ENCODE peak calls at places on chromosomes 12 and 14, in seven cellular contexts. H is lung, T is AG04449, S is HFF-Myc, V is A549, M is astrocyte of the spinal cord, D is hepatocyte. L is an unnamed sample.

GRCh38 chr12:104793280-104793679 is 164.8 kb downstream of the SLC41A2 start:
- DNase-seq in D (no peak), V (no peak), H (no peak), T (no peak), S (peak), M (peak), L (no peak)

GRCh38 chr14:56331815-56332214 is 213.6 kb downstream of the PELI2 start:
- DNase-seq in S (peak), D (no peak), H (no peak), V (no peak), T (no peak), M (no peak), L (no peak)

GRCh38 chr12:111428728-111429175 is 23.0 kb downstream of the SH2B3 start:
- DNase-seq in H (peak), S (no peak), D (no peak), V (no peak), M (no peak), T (no peak), L (no peak)

GRCh38 chr12:67088401-67089118 is 180.6 kb upstream of the CAND1 start:
- DNase-seq in T (no peak), V (no peak), S (no peak), H (no peak), D (peak), M (no peak), L (no peak)

GRCh38 chr14:97218713-97219355 is 421.7 kb downstream of the VRK1 start:
- DNase-seq in T (no peak), V (peak), S (no peak), M (peak), D (peak), H (no peak), L (peak)

GRCh38 chr14:69687963-69688649 is 76.7 kb downstream of the SUSD6 start:
- DNase-seq in H (no peak), V (no peak), D (no peak), T (no peak), S (no peak), M (no peak), L (no peak)

GRCh38 chr12:62692884-62693283 is 226.3 kb downstream of the MON2 start:
- DNase-seq in V (peak), D (no peak), M (peak), T (peak), H (no peak), S (no peak), L (peak)

GRCh38 chr12:11661491-11662085 is 12.1 kb downstream of the ETV6 start:
- DNase-seq in H (no peak), M (no peak), T (no peak), D (no peak), S (no peak), V (no peak), L (peak)

GRCh38 chr12:2396448-2396871 is 343.7 kb downstream of the CACNA1C start:
- DNase-seq in V (no peak), S (no peak), D (no peak), H (peak), M (peak), T (no peak), L (no peak)

GRCh38 chr14:81137316-81137715 is 83.4 kb downstream of the GTF2A1 start:
- DNase-seq in D (no peak), V (peak), S (peak), H (no peak), M (peak), T (peak), L (peak)

GRCh38 chr14:50396636-50397460 is at the start of gene CDKL1:
- DNase-seq in H (peak), S (no peak), D (peak), M (peak), V (peak), T (no peak), L (peak)

GRCh38 chr14:52026921-52027320 is 37.6 kb downstream of the RTRAF start:
- DNase-seq in T (no peak), M (no peak), D (no peak), H (no peak), V (no peak), S (no peak), L (no peak)

GRCh38 chr14:58805057-58805456 is 167.3 kb downstream of the DACT1 start:
- DNase-seq in H (no peak), D (no peak), T (no peak), V (no peak), M (no peak), S (no peak), L (no peak)

GRCh38 chr14:31902002-31902401 is 175.1 kb upstream of the ARHGAP5 start:
- DNase-seq in H (no peak), M (no peak), V (no peak), T (no peak), S (no peak), D (peak), L (peak)

GRCh38 chr14:61444215-61444768 is 122.9 kb downstream of the PRKCH start:
- DNase-seq in S (no peak), M (no peak), V (no peak), D (no peak), T (no peak), H (peak), L (no peak)

GRCh38 chr12:116528067-116528466 is 31.1 kb upstream of the MAP1LC3B2 start:
- DNase-seq in S (peak), M (peak), T (no peak), V (peak), D (no peak), H (no peak), L (peak)

GRCh38 chr12:8860165-8860961 is 37.9 kb downstream of the A2ML1 start:
- DNase-seq in H (no peak), V (peak), D (peak), M (peak), T (peak), S (peak), L (peak)

DNA sequence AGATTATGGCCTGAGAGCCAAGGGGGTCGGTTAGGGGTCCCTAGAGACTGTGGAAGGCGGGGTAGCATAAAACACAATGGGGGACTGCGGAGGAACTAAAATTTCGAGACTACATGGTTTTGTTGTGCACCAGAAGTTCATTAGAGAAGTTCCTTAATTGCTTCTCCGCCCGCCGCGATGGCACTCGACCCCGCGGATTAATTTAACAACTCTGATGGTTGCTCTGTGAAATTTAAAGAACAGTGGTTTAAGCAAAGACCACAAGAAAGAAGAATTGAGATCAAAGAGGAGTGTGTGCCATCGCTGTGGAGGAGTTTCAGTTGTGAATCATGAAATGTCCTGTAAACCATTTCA is 1.4 kb upstream of the CCDC88C start:
- DNase-seq in M (no peak), S (no peak), D (no peak), H (no peak), V (no peak), T (no peak), L (no peak)
- TF ChIP-seq CTCF in M (no peak), S (no peak), D (no peak), H (no peak), V (no peak), T (no peak), L (no peak)

GRCh38 chr12:52234226-52234810 is 1.3 kb downstream of the KRT7 start:
- DNase-seq in T (no peak), V (peak), H (no peak), S (no peak), D (no peak), M (no peak), L (no peak)
- H3K4me3 ChIP-seq in T (no peak), V (peak), H (peak), S (no peak), D (no peak), M (no peak), L (peak)

GRCh38 chr12:32305163-32305562 is 94.2 kb upstream of the FGD4 start:
- DNase-seq in S (no peak), V (peak), M (peak), D (no peak), H (no peak), T (no peak), L (peak)
- TF ChIP-seq CTCF in S (peak), V (peak), M (peak), D (no peak), H (peak), T (no peak), L (peak)

GRCh38 chr14:24398298-24398942 is 383 bp upstream of the NYNRIN start:
- DNase-seq in H (no peak), V (no peak), M (peak), D (peak), S (no peak), T (no peak), L (no peak)
- H3K4me3 ChIP-seq in H (no peak), V (peak), M (peak), D (peak), S (peak), T (peak), L (peak)

GRCh38 chr12:56257491-56258067 is 605 bp downstream of the ANKRD52 start:
- DNase-seq in H (no peak), S (no peak), D (peak), M (peak), T (no peak), V (peak), L (peak)
- TF ChIP-seq CTCF in H (no peak), S (no peak), D (no peak), M (peak), T (no peak), V (peak), L (no peak)

GRCh38 chr12:65891987-65892481 is 67.8 kb downstream of the HMGA2 start:
- DNase-seq in T (peak), V (peak), H (peak), D (peak), S (peak), M (peak), L (peak)
- H3K4me3 ChIP-seq in T (peak), V (peak), H (no peak), D (no peak), S (peak), M (no peak), L (no peak)

DNA sequence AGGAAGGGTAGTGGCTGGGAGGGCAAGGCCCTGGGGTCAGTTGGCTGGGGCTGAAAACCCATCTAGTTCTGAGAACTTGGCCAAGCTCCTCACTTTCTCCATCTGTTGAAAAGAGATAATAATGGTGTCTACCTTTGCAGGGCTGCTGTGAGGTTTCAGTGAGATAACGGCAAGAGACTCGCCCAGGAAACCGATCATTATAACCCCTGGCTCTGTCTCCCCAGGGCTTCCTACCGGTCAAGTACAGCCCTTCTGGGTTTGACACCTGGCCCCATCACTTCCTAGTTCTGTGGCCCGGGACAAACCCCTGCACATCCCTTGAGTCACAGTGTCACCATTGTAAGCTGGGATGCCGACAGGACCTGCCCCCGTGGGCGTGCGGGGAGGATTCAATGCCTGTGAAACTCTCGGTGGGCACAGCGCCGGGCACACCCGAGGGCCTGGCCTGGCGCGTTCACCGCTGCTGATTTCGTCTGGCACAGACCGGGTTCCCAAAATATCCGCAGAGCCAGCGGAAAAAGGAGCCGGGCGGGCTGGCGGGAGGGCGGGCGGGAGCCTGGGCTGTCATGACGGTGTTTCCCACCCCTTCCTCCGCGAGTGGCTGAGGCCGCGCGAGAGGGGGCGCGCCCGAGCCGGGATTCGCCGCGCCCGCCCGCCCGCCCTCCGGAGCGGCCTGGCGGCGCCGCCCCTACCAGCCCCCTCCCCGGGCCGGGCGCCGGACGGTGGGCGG is 4.5 kb downstream of the KMT5A start:
- DNase-seq in S (no peak), V (peak), D (peak), M (peak), H (peak), T (no peak), L (peak)
- TF ChIP-seq CTCF in S (no peak), V (peak), D (peak), M (no peak), H (no peak), T (peak), L (no peak)

DNA sequence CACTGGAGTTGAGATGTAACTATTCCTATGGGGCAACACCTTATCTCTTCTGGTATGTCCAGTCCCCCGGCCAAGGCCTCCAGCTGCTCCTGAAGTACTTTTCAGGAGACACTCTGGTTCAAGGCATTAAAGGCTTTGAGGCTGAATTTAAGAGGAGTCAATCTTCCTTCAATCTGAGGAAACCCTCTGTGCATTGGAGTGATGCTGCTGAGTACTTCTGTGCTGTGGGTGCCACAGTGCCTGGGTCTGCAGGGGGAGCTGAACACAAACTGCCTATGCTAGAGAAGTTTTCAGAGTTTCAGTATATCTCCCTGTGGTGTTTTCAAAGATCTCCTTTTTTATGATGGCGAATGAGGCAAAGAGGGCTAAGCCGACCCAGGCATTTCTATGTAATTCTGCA is 179.2 kb upstream of the OR4E1 start:
- DNase-seq in D (no peak), T (no peak), H (no peak), M (no peak), S (no peak), V (no peak), L (no peak)
- H3K4me3 ChIP-seq in D (no peak), T (no peak), H (no peak), M (no peak), S (no peak), V (no peak), L (no peak)

GRCh38 chr14:65019944-65020566 is 33.4 kb downstream of the FNTB start:
- DNase-seq in T (peak), H (no peak), S (peak), M (peak), D (peak), V (peak), L (peak)
- TF ChIP-seq CTCF in T (peak), H (peak), S (peak), M (peak), D (peak), V (peak), L (peak)

GRCh38 chr14:75578786-75579781 is 664 bp downstream of the FLVCR2 start:
- DNase-seq in D (peak), M (no peak), T (no peak), V (peak), S (no peak), H (no peak), L (no peak)
- H3K4me3 ChIP-seq in D (peak), M (peak), T (peak), V (peak), S (peak), H (peak), L (peak)